ENCODE peak calls at places on chromosomes 1 and 21, in six cellular contexts. One of them, this sample, is unnamed.

GRCh38 chr1:42680921-42681683 is 1.1 kb upstream of the YBX1 start:
- DNase-seq in epithelial cell of proximal tubule: no peak
- DNase-seq in AG04450: no peak
- DNase-seq in prostate gland: no peak
- DNase-seq in GM12865: peak; percentile 35
- DNase-seq in testis: peak; percentile 18
- DNase-seq in this sample: peak; percentile 31

GRCh38 chr1:10471411-10472219 is 714 bp downstream of the DFFA start:
- DNase-seq in epithelial cell of proximal tubule: no peak
- DNase-seq in AG04450: no peak
- DNase-seq in GM12865: peak; percentile 44
- DNase-seq in testis: no peak
- DNase-seq in prostate gland: no peak
- DNase-seq in this sample: no peak

GRCh38 chr1:227728892-227729143 is 6.3 kb downstream of the JMJD4 start:
- DNase-seq in epithelial cell of proximal tubule: no peak
- DNase-seq in GM12865: no peak
- DNase-seq in AG04450: no peak
- DNase-seq in testis: no peak
- DNase-seq in prostate gland: no peak
- DNase-seq in this sample: no peak

GRCh38 chr1:54976747-54977146 is 3.7 kb upstream of the TMEM61 start:
- DNase-seq in AG04450: no peak
- DNase-seq in epithelial cell of proximal tubule: no peak
- DNase-seq in GM12865: no peak
- DNase-seq in prostate gland: peak; percentile 31
- DNase-seq in testis: no peak
- DNase-seq in this sample: no peak

GRCh38 chr1:44293761-44294315 is 61.2 kb downstream of the ERI3 start:
- DNase-seq in epithelial cell of proximal tubule: peak; percentile 12
- DNase-seq in AG04450: no peak
- DNase-seq in GM12865: no peak
- DNase-seq in testis: no peak
- DNase-seq in prostate gland: no peak
- DNase-seq in this sample: no peak

GRCh38 chr1:223269006-223269405 is 95.0 kb downstream of the SUSD4 start:
- DNase-seq in GM12865: no peak
- DNase-seq in epithelial cell of proximal tubule: no peak
- DNase-seq in prostate gland: no peak
- DNase-seq in testis: no peak
- DNase-seq in AG04450: no peak
- DNase-seq in this sample: no peak

GRCh38 chr1:206461602-206462455 is 8.4 kb upstream of the IKBKE start:
- DNase-seq in testis: peak; percentile 89
- DNase-seq in prostate gland: peak; percentile 57
- DNase-seq in epithelial cell of proximal tubule: no peak
- DNase-seq in AG04450: peak; percentile 41
- DNase-seq in GM12865: peak; percentile 74
- DNase-seq in this sample: peak; percentile 77

GRCh38 chr1:168136709-168137514 is at the start of gene GPR161:
- DNase-seq in GM12865: peak; percentile 11
- DNase-seq in epithelial cell of proximal tubule: no peak
- DNase-seq in prostate gland: peak; percentile 36
- DNase-seq in testis: peak; percentile 47
- DNase-seq in AG04450: no peak
- DNase-seq in this sample: peak; percentile 56

GRCh38 chr1:31702836-31703404 is 897 bp downstream of the COL16A1 start:
- DNase-seq in prostate gland: no peak
- DNase-seq in AG04450: no peak
- DNase-seq in GM12865: no peak
- DNase-seq in epithelial cell of proximal tubule: no peak
- DNase-seq in testis: no peak
- DNase-seq in this sample: no peak

GRCh38 chr1:2617981-2618470 is 14.8 kb downstream of the MMEL1 start:
- DNase-seq in testis: peak; percentile 6
- DNase-seq in prostate gland: no peak
- DNase-seq in AG04450: no peak
- DNase-seq in epithelial cell of proximal tubule: no peak
- DNase-seq in GM12865: no peak
- DNase-seq in this sample: no peak

GRCh38 chr1:61259379-61260148 is 177.2 kb downstream of the NFIA start:
- DNase-seq in AG04450: no peak
- DNase-seq in GM12865: no peak
- DNase-seq in epithelial cell of proximal tubule: no peak
- DNase-seq in testis: no peak
- DNase-seq in prostate gland: no peak
- DNase-seq in this sample: no peak

GRCh38 chr1:9561429-9561828 is 22.2 kb downstream of the SLC25A33 start:
- DNase-seq in prostate gland: peak; percentile 34
- DNase-seq in epithelial cell of proximal tubule: peak; percentile 96
- DNase-seq in GM12865: no peak
- DNase-seq in AG04450: peak; percentile 64
- DNase-seq in testis: peak; percentile 48
- DNase-seq in this sample: peak; percentile 93

GRCh38 chr1:17561561-17561985 is 22.1 kb downstream of the ARHGEF10L start:
- DNase-seq in prostate gland: no peak
- DNase-seq in testis: no peak
- DNase-seq in GM12865: no peak
- DNase-seq in epithelial cell of proximal tubule: no peak
- DNase-seq in AG04450: no peak
- DNase-seq in this sample: peak; percentile 45

GRCh38 chr1:94805912-94806311 is 14.2 kb upstream of the SLC44A3 start:
- DNase-seq in testis: peak; percentile 78
- DNase-seq in GM12865: peak; percentile 66
- DNase-seq in AG04450: no peak
- DNase-seq in epithelial cell of proximal tubule: no peak
- DNase-seq in prostate gland: no peak
- DNase-seq in this sample: peak; percentile 61

GRCh38 chr1:160030657-160031367 is 978 bp downstream of the PIGM start:
- DNase-seq in testis: no peak
- DNase-seq in AG04450: no peak
- DNase-seq in epithelial cell of proximal tubule: no peak
- DNase-seq in prostate gland: peak; percentile 21
- DNase-seq in GM12865: peak; percentile 12
- DNase-seq in this sample: no peak

GRCh38 chr1:107787299-107787698 is 177.7 kb downstream of the VAV3 start:
- DNase-seq in GM12865: peak; percentile 56
- DNase-seq in epithelial cell of proximal tubule: no peak
- DNase-seq in testis: no peak
- DNase-seq in prostate gland: no peak
- DNase-seq in AG04450: no peak
- DNase-seq in this sample: no peak

GRCh38 chr1:19010995-19011696 is 54.7 kb upstream of the IFFO2 start:
- DNase-seq in testis: no peak
- DNase-seq in GM12865: peak; percentile 84
- DNase-seq in AG04450: peak; percentile 92
- DNase-seq in prostate gland: peak; percentile 86
- DNase-seq in epithelial cell of proximal tubule: peak; percentile 93
- DNase-seq in this sample: peak; percentile 99

GRCh38 chr1:200474633-200475032 is 64.8 kb upstream of the ZNF281 start:
- DNase-seq in GM12865: no peak
- DNase-seq in AG04450: no peak
- DNase-seq in prostate gland: no peak
- DNase-seq in testis: no peak
- DNase-seq in epithelial cell of proximal tubule: no peak
- DNase-seq in this sample: no peak

GRCh38 chr1:109927908-109928307 is 17.3 kb downstream of the CSF1 start:
- DNase-seq in prostate gland: peak; percentile 56
- DNase-seq in GM12865: no peak
- DNase-seq in epithelial cell of proximal tubule: peak; percentile 73
- DNase-seq in AG04450: no peak
- DNase-seq in testis: peak; percentile 88
- DNase-seq in this sample: peak; percentile 80

GRCh38 chr1:217407426-217407825 is 223.5 kb downstream of the GPATCH2 start:
- DNase-seq in epithelial cell of proximal tubule: no peak
- DNase-seq in prostate gland: no peak
- DNase-seq in testis: no peak
- DNase-seq in AG04450: no peak
- DNase-seq in GM12865: no peak
- DNase-seq in this sample: no peak

GRCh38 chr21:29025328-29025713 is 853 bp downstream of the USP16 start:
- DNase-seq in epithelial cell of proximal tubule: no peak
- DNase-seq in testis: no peak
- DNase-seq in AG04450: no peak
- DNase-seq in GM12865: no peak
- DNase-seq in prostate gland: no peak
- DNase-seq in this sample: no peak

GRCh38 chr1:75615664-75616435 is 4.9 kb upstream of the SLC44A5 start:
- DNase-seq in AG04450: no peak
- DNase-seq in testis: peak; percentile 29
- DNase-seq in GM12865: no peak
- DNase-seq in prostate gland: no peak
- DNase-seq in epithelial cell of proximal tubule: no peak
- DNase-seq in this sample: peak; percentile 45

GRCh38 chr1:37831109-37831508 is 23.1 kb upstream of the YRDC start:
- DNase-seq in prostate gland: no peak
- DNase-seq in AG04450: no peak
- DNase-seq in testis: no peak
- DNase-seq in epithelial cell of proximal tubule: no peak
- DNase-seq in GM12865: no peak
- DNase-seq in this sample: no peak

GRCh38 chr1:205915354-205915990 is 27.8 kb downstream of the SLC26A9 start:
- DNase-seq in epithelial cell of proximal tubule: no peak
- DNase-seq in AG04450: no peak
- DNase-seq in testis: no peak
- DNase-seq in GM12865: no peak
- DNase-seq in prostate gland: no peak
- DNase-seq in this sample: no peak

GRCh38 chr21:42566524-42567180 is 53.0 kb downstream of the SLC37A1 start:
- DNase-seq in testis: peak; percentile 3
- DNase-seq in AG04450: no peak
- DNase-seq in epithelial cell of proximal tubule: no peak
- DNase-seq in prostate gland: no peak
- DNase-seq in GM12865: no peak
- DNase-seq in this sample: no peak

GRCh38 chr1:159916240-159917051 is 8.9 kb downstream of the TAGLN2 start:
- DNase-seq in AG04450: no peak
- DNase-seq in GM12865: no peak
- DNase-seq in testis: peak; percentile 72
- DNase-seq in epithelial cell of proximal tubule: no peak
- DNase-seq in prostate gland: no peak
- DNase-seq in this sample: peak; percentile 67

GRCh38 chr1:181159451-181160151 is 71.1 kb downstream of the IER5 start:
- DNase-seq in testis: peak; percentile 32
- DNase-seq in GM12865: peak; percentile 45
- DNase-seq in prostate gland: peak; percentile 11
- DNase-seq in AG04450: no peak
- DNase-seq in epithelial cell of proximal tubule: no peak
- DNase-seq in this sample: peak; percentile 55

GRCh38 chr1:218837051-218837450 is 336.6 kb upstream of the LYPLAL1 start:
- DNase-seq in prostate gland: no peak
- DNase-seq in AG04450: no peak
- DNase-seq in epithelial cell of proximal tubule: no peak
- DNase-seq in testis: no peak
- DNase-seq in GM12865: no peak
- DNase-seq in this sample: peak; percentile 45

GRCh38 chr1:240194120-240194519 is 102.4 kb downstream of the FMN2 start:
- DNase-seq in prostate gland: no peak
- DNase-seq in testis: no peak
- DNase-seq in GM12865: no peak
- DNase-seq in AG04450: peak; percentile 24
- DNase-seq in epithelial cell of proximal tubule: no peak
- DNase-seq in this sample: peak; percentile 85

GRCh38 chr1:224205438-224205840 is 22.4 kb downstream of the DEGS1 start:
- DNase-seq in epithelial cell of proximal tubule: no peak
- DNase-seq in GM12865: peak; percentile 53
- DNase-seq in testis: no peak
- DNase-seq in prostate gland: no peak
- DNase-seq in AG04450: no peak
- DNase-seq in this sample: peak; percentile 71

GRCh38 chr1:28281608-28282425 is 22.5 kb downstream of the SESN2 start:
- DNase-seq in prostate gland: no peak
- DNase-seq in epithelial cell of proximal tubule: no peak
- DNase-seq in GM12865: no peak
- DNase-seq in testis: no peak
- DNase-seq in AG04450: no peak
- DNase-seq in this sample: no peak

DNA sequence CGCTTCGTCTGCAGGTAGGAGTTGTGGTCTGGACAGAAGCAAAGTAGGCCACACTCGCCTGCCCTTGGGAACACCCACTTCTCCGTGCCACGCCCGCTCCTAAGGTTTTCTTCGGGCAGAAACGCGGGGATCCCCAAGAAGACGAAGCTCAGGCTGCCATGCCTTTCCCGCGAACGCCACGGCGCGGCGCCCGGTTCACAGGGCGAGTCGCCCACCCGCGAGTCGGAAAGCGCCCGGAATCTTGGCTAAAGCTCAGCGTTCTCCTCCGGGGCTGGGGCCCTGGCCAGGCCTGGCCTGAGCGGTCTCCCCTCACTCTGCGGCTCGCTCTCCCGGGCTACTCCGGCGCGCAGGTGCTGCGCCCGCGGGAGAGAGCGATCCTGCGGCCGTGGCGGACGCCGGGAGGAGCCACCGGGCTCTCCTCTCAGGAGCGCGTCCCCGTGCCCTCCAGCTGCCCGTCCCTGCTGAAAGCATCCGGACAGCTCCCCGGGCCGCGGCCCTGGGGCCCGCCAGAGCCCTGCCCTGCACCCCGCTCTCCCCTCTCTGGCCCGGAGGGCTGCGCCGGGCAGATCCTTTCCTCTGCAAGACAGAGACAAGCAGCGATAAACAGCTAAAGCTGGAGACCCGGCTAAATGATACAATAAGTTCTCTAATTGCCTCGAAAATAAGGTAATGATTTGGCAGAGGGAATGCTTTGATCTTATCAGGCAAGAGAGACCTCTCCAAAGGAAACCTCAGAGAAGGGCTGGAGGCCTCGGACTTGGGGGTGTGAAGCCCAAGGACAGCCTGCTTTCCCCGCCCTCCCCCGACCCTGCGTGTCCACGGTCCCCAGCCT is 6.7 kb upstream of the WNT2B start:
- DNase-seq in prostate gland: peak; percentile 70
- DNase-seq in AG04450: no peak
- DNase-seq in GM12865: peak; percentile 56
- DNase-seq in epithelial cell of proximal tubule: no peak
- DNase-seq in testis: peak; percentile 86
- DNase-seq in this sample: peak; percentile 68
- TF ChIP-seq CTCF in prostate gland: peak; percentile 62
- TF ChIP-seq CTCF in AG04450: peak; percentile 88
- TF ChIP-seq CTCF in GM12865: peak; percentile 70
- TF ChIP-seq CTCF in epithelial cell of proximal tubule: peak; percentile 75
- TF ChIP-seq CTCF in testis: peak; percentile 52
- TF ChIP-seq CTCF in this sample: peak; percentile 82

GRCh38 chr1:241647658-241648057 is 4.4 kb upstream of the WDR64 start:
- DNase-seq in GM12865: no peak
- DNase-seq in epithelial cell of proximal tubule: no peak
- DNase-seq in prostate gland: no peak
- DNase-seq in testis: no peak
- DNase-seq in AG04450: no peak
- DNase-seq in this sample: no peak
- H3K4me3 ChIP-seq in GM12865: no peak overlapping the region
- H3K4me3 ChIP-seq in epithelial cell of proximal tubule: no peak overlapping the region
- H3K4me3 ChIP-seq in prostate gland: no peak overlapping the region
- H3K4me3 ChIP-seq in testis: no peak overlapping the region
- H3K4me3 ChIP-seq in AG04450: no peak overlapping the region
- H3K4me3 ChIP-seq in this sample: no peak overlapping the region

GRCh38 chr1:154624756-154625643 is 17.0 kb upstream of the ADAR start:
- DNase-seq in GM12865: no peak
- DNase-seq in epithelial cell of proximal tubule: no peak
- DNase-seq in AG04450: peak; percentile 85
- DNase-seq in testis: no peak
- DNase-seq in prostate gland: no peak
- DNase-seq in this sample: peak; percentile 79
- TF ChIP-seq CTCF in GM12865: no peak
- TF ChIP-seq CTCF in epithelial cell of proximal tubule: no peak
- TF ChIP-seq CTCF in AG04450: peak; percentile 27
- TF ChIP-seq CTCF in testis: no peak
- TF ChIP-seq CTCF in prostate gland: no peak
- TF ChIP-seq CTCF in this sample: no peak

GRCh38 chr21:36260802-36261201 is 59.2 kb upstream of the MORC3 start:
- DNase-seq in AG04450: no peak
- DNase-seq in epithelial cell of proximal tubule: no peak
- DNase-seq in testis: no peak
- DNase-seq in GM12865: no peak
- DNase-seq in prostate gland: no peak
- DNase-seq in this sample: no peak
- H3K4me3 ChIP-seq in AG04450: no peak overlapping the region
- H3K4me3 ChIP-seq in epithelial cell of proximal tubule: no peak overlapping the region
- H3K4me3 ChIP-seq in testis: no peak overlapping the region
- H3K4me3 ChIP-seq in GM12865: peak overlapping the region; percentile 60
- H3K4me3 ChIP-seq in prostate gland: no peak overlapping the region
- H3K4me3 ChIP-seq in this sample: no peak overlapping the region